ENCODE peak calls at places on chromosomes 12 and 14, in four cellular contexts. O is HepG2, U is K562, Z is H1. G is an unnamed sample.

GRCh38 chr14:89721991-89722390 is 232.5 kb downstream of the EFCAB11 start:
- DNase-seq in Z (no peak), U (no peak), O (no peak), G (peak; percentile 4)

GRCh38 chr12:50763637-50764115 is at the start of gene ATF1:
- DNase-seq in O (peak; percentile 84), U (peak; percentile 86), Z (peak; percentile 91), G (peak; percentile 97)

GRCh38 chr12:42570076-42570475 is 19.5 kb downstream of the PRICKLE1 start:
- DNase-seq in Z (no peak), U (no peak), O (no peak), G (no peak)

GRCh38 chr12:42686514-42687172 is 97.1 kb upstream of the PRICKLE1 start:
- DNase-seq in O (no peak), Z (no peak), U (no peak), G (no peak)

GRCh38 chr12:107478881-107479280 is 206.7 kb upstream of the PWP1 start:
- DNase-seq in O (no peak), Z (no peak), U (no peak), G (no peak)

GRCh38 chr14:105074601-105075053 is 9.4 kb upstream of the GPR132 start:
- DNase-seq in U (no peak), O (no peak), Z (no peak), G (no peak)

GRCh38 chr14:99737451-99737951 is 53.4 kb downstream of the CYP46A1 start:
- DNase-seq in O (no peak), Z (no peak), U (no peak), G (peak; percentile 64)

GRCh38 chr14:89531661-89532335 is 114.8 kb upstream of the FOXN3 start:
- DNase-seq in O (no peak), Z (peak; percentile 35), U (no peak), G (no peak)

GRCh38 chr12:72297666-72298065 is 25.5 kb downstream of the TRHDE start:
- DNase-seq in Z (no peak), U (no peak), O (no peak), G (no peak)

GRCh38 chr14:93078830-93079229 is 36.9 kb downstream of the ITPK1 start:
- DNase-seq in Z (no peak), O (no peak), U (no peak), G (no peak)

GRCh38 chr12:131174901-131175300 is 221.2 kb downstream of the ADGRD1 start:
- DNase-seq in U (no peak), O (no peak), Z (no peak), G (no peak)

GRCh38 chr14:72742682-72743195 is 151.2 kb downstream of the DPF3 start:
- DNase-seq in U (no peak), Z (peak; percentile 43), O (no peak), G (no peak)

GRCh38 chr12:23950011-23950774 is 723 bp upstream of the SOX5 start:
- DNase-seq in O (peak; percentile 31), U (no peak), Z (peak; percentile 45), G (no peak)

GRCh38 chr14:31219169-31219568 is 11.6 kb upstream of the HECTD1 start:
- DNase-seq in Z (no peak), O (no peak), U (no peak), G (no peak)

GRCh38 chr14:96962337-96962736 is 165.2 kb downstream of the VRK1 start:
- DNase-seq in Z (no peak), U (no peak), O (no peak), G (no peak)

GRCh38 chr14:20559461-20559904 is 1.4 kb downstream of the RNASE9 start:
- DNase-seq in U (no peak), Z (no peak), O (no peak), G (no peak)

GRCh38 chr12:115866909-115867525 is 410.5 kb downstream of the MED13L start:
- DNase-seq in Z (no peak), O (peak; percentile 6), U (no peak), G (peak; percentile 55)

GRCh38 chr12:61563640-61564039 is 696.6 kb upstream of the USP15 start:
- DNase-seq in Z (no peak), O (no peak), U (no peak), G (no peak)

GRCh38 chr14:32560213-32560857 is 231.2 kb downstream of the AKAP6 start:
- DNase-seq in O (peak; percentile 82), U (peak; percentile 40), Z (peak; percentile 60), G (peak; percentile 80)

GRCh38 chr12:40405419-40405818 is 180.6 kb downstream of the LRRK2 start:
- DNase-seq in O (no peak), U (no peak), Z (no peak), G (no peak)

GRCh38 chr12:122097641-122098364 is 19.2 kb downstream of the MLXIP start:
- DNase-seq in O (peak; percentile 46), U (peak; percentile 86), Z (no peak), G (peak; percentile 92)

GRCh38 chr14:62117718-62118164 is 355.5 kb downstream of the SNAPC1 start:
- DNase-seq in O (no peak), U (no peak), Z (no peak), G (no peak)

GRCh38 chr12:810635-811415 is 58.4 kb downstream of the WNK1 start:
- DNase-seq in U (no peak), Z (no peak), O (no peak), G (no peak)

GRCh38 chr12:95494888-95495287 is 20.9 kb downstream of the METAP2 start:
- DNase-seq in O (no peak), Z (no peak), U (no peak), G (no peak)

GRCh38 chr14:103319422-103319821 is 14.6 kb upstream of the EIF5 start:
- DNase-seq in O (no peak), Z (no peak), U (no peak), G (no peak)

GRCh38 chr12:45278447-45278846 is 62.6 kb downstream of the ANO6 start:
- DNase-seq in Z (no peak), U (no peak), O (no peak), G (no peak)

GRCh38 chr12:58563621-58564020 is 356.7 kb downstream of the LRIG3 start:
- DNase-seq in U (no peak), O (no peak), Z (no peak), G (no peak)

GRCh38 chr12:58554522-58555157 is 365.7 kb downstream of the LRIG3 start:
- DNase-seq in Z (no peak), U (no peak), O (no peak), G (no peak)

GRCh38 chr12:58557156-58557555 is 363.1 kb downstream of the LRIG3 start:
- DNase-seq in U (no peak), Z (no peak), O (no peak), G (no peak)

DNA sequence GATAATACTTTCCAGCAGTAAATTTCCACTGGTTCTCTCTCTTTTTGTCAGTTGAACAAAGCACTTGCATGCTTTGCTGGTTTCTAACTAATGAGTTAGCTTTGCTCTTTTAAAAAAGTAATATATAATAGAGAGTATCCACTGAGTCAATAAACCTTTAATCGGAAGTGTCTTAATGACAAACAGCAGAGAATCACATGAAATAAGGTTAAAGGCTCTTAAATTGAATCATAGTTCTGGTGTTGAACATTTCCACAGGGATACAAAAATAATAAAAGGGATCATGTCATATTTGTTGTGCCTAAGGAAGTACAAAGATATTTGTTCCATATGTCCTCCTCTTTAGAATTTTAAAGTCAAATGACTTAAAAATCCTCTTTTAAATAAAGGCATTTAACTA is 362.7 kb downstream of the LRIG3 start:
- DNase-seq in O (no peak), Z (no peak), U (no peak), G (no peak)
- TF ChIP-seq PHF8 in O (no peak), Z (no peak), U (no peak), G (no peak)

DNA sequence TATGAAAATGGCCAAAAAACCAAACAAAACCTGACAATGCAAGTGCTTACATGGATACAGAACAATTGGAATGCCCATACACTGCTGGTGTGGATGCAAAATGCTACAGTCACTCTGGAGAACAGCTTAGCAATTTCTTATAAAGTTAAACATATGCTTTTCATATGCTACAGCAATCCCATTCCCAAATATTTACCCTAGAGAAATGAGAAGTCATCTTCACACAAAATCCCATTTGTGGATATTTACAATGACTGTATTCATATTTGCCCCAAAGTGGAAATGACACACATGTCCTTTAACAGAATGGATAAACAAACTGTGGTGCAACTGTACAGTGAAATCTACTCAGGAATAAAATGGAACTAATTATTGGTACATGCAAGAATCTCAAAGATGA is 20.4 kb downstream of the SAV1 start:
- DNase-seq in Z (no peak), U (no peak), O (no peak), G (no peak)
- TF ChIP-seq PHF8 in Z (no peak), U (no peak), O (no peak), G (no peak)

GRCh38 chr12:78261901-78262300 is 431.2 kb downstream of the NAV3 start:
- DNase-seq in O (no peak), Z (no peak), U (no peak), G (no peak)
- TF ChIP-seq PHF8 in O (no peak), Z (no peak), U (no peak), G (no peak)

DNA sequence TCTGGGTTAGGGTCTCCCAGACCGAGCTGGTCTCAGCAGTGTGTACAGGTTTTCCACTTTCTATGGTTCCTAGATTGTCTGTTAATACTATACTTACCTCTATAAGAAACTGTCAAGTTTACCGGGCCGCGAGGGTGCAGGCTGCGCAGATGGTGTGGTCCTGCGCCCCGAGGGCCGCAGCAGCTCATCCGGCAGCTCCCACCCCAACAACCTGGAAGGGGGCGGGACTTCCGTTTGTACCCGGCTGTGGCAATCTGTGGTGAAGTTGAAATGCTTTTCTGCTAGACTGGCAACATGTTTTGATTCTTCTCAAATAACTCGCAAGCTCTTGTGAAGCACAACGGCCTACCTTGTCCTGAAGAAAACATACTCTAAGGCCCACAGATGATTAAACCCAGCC is at the start of gene CLEC9A:
- DNase-seq in O (no peak), U (no peak), Z (no peak), G (no peak)
- TF ChIP-seq PHF8 in O (no peak), U (no peak), Z (no peak), G (no peak)

DNA sequence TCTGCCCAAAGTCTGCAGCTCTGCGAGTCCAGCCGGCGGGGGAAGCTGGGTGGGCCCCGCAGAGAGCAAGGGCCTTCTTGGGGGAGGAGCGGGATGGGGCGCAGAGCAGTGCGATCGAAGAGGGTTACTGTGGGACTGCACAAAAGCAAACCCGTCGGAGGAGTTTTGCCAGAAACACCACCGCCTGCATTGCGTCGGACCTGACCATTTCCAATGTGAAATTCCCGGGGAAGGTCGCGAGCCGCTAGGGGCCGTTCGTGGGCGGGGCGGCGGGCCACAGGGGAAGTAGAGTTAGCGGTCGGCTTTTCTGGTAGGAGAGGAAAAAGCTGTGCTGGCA is 340 bp upstream of the KCNA1 start:
- DNase-seq in O (no peak), Z (peak; percentile 60), U (no peak), G (no peak)
- TF ChIP-seq PHF8 in O (no peak), Z (no peak), U (no peak), G (no peak)

GRCh38 chr12:22014783-22015144 is 31.3 kb upstream of the CMAS start:
- DNase-seq in O (no peak), Z (no peak), U (no peak), G (no peak)
- TF ChIP-seq PHF8 in O (no peak), Z (no peak), U (no peak), G (no peak)

GRCh38 chr12:52615912-52616311 is 2.4 kb downstream of the KRT73 start:
- DNase-seq in U (no peak), O (no peak), Z (peak; percentile 23), G (no peak)
- TF ChIP-seq PHF8 in U (no peak), O (no peak), Z (no peak), G (no peak)

DNA sequence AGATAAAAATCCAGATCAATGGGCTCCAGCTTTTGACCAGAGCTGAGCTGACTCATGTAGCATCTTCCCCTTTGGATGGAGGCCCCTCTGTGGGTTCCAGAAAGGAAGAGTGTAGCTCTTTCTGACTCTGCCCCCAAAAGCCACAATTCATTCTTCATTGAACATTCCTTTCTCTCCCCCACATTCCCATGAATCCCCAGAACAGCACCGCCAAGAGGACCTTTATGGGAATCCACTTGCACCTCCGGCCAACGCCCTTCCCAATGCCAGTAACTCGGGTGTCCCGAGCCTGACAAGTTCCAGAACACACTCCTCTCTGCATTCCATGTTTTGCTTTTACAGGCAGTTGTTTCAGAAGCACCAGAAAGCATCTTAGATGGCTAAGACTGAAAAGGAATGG is 210.6 kb upstream of the DIO3 start:
- DNase-seq in O (no peak), Z (no peak), U (no peak), G (no peak)
- TF ChIP-seq PHF8 in O (no peak), Z (no peak), U (no peak), G (no peak)